ENCODE peak calls at places on chromosomes 3 and 15, in ten cellular contexts. M is psoas muscle, W is AG04450, C is brain microvascular endothelial cell, B is lower leg skin, G is Panc1, K is fibroblast of lung, N is GM23338, L is SK-N-SH, Y is upper lobe of left lung. D is an unnamed sample.
A peak's percentile ranks its signal among the peaks of the same experiment; 100 is the strongest.

GRCh38 chr3:169575381-169575780 is 88.1 kb downstream of the MECOM start:
- DNase-seq in Y (no peak), K (peak; percentile 31), W (no peak), B (no peak), M (no peak), G (no peak), N (no peak), C (peak; percentile 34), L (peak; percentile 26), D (no peak)

GRCh38 chr3:84724877-84725276 is 233.9 kb upstream of the CADM2 start:
- DNase-seq in C (peak; percentile 91), M (no peak), B (no peak), N (no peak), Y (no peak), G (peak; percentile 77), L (no peak), K (peak; percentile 66), W (no peak), D (peak; percentile 48)

GRCh38 chr15:57921371-57921770 is 144.1 kb downstream of the ALDH1A2 start:
- DNase-seq in K (peak; percentile 22), B (no peak), W (no peak), C (peak; percentile 19), G (no peak), N (no peak), L (no peak), M (no peak), Y (no peak), D (no peak)

GRCh38 chr3:48047841-48048456 is 31.7 kb upstream of the MAP4 start:
- DNase-seq in M (no peak), L (no peak), K (peak; percentile 21), C (peak; percentile 39), B (no peak), N (no peak), G (no peak), W (no peak), Y (no peak), D (no peak)

GRCh38 chr3:159882784-159883779 is 105.6 kb upstream of the IL12A start:
- DNase-seq in Y (peak; percentile 37), N (no peak), B (no peak), W (peak; percentile 84), G (no peak), M (no peak), L (peak; percentile 58), C (peak; percentile 65), K (peak; percentile 81), D (peak; percentile 87)

GRCh38 chr3:31981206-31982181 is at the start of the genes OSBPL10 and ZNF860:
- DNase-seq in M (peak; percentile 86), B (peak; percentile 96), Y (peak; percentile 93), C (peak; percentile 87), N (peak; percentile 83), G (no peak), K (peak; percentile 94), W (peak; percentile 81), L (peak; percentile 74), D (no peak)

GRCh38 chr3:189833996-189834395 is 202.8 kb downstream of the TP63 start:
- DNase-seq in M (no peak), W (no peak), Y (no peak), N (peak; percentile 17), B (peak; percentile 90), G (no peak), K (no peak), L (no peak), C (no peak), D (no peak)

GRCh38 chr3:14166877-14167605 is 11.4 kb downstream of the XPC start:
- DNase-seq in G (no peak), C (no peak), Y (no peak), B (no peak), N (no peak), L (no peak), K (no peak), W (no peak), M (no peak), D (no peak)

GRCh38 chr3:88105325-88105724 is 44.4 kb upstream of the C3orf38 start:
- DNase-seq in W (no peak), B (no peak), K (no peak), L (no peak), C (no peak), N (no peak), Y (no peak), M (no peak), G (no peak), D (no peak)

GRCh38 chr3:172339892-172340291 is 108.4 kb downstream of the GHSR start:
- DNase-seq in C (no peak), L (no peak), G (no peak), Y (no peak), B (no peak), N (no peak), M (no peak), K (no peak), W (no peak), D (no peak)

GRCh38 chr3:172343979-172344378 is 104.3 kb downstream of the GHSR start:
- DNase-seq in K (no peak), G (no peak), Y (no peak), B (no peak), N (no peak), L (no peak), M (no peak), C (no peak), W (no peak), D (no peak)

GRCh38 chr3:172342097-172342659 is 106.1 kb downstream of the GHSR start:
- DNase-seq in K (no peak), B (no peak), W (no peak), G (no peak), N (no peak), L (no peak), Y (no peak), M (no peak), C (no peak), D (no peak)

GRCh38 chr3:172343117-172343516 is 105.1 kb downstream of the GHSR start:
- DNase-seq in K (no peak), C (no peak), M (no peak), W (no peak), B (no peak), G (no peak), N (no peak), Y (no peak), L (no peak), D (no peak)

DNA sequence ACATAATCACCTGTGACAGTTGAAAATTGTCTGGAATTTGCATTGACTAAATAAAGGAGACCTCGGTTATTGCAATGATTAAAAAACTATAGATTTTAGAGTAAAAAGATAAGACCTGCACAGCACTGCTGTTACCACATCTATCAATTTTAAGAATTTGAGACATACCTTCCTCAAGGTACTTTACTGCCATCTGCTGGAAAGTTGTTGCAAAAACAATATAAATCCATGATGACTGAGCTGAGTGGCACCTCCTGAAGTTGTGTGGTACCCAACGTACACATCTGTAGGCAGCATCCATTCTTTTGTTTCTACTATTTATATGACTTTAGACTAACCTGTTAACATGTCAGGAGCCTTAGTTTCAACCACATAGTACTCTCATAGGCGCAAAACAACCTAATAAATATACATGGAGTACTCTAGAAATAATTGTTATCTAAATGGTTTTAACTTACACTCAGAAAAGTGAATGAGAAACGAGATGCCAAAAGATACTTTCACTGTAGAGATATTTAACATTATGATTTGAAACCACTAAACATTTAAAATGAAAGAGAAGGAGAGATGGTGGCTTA is 106.7 kb downstream of the GHSR start:
- DNase-seq in W (no peak), Y (no peak), G (peak; percentile 33), N (peak; percentile 77), B (no peak), L (peak; percentile 54), C (no peak), M (no peak), K (peak; percentile 73), D (no peak)
- TF ChIP-seq CTCF in W (peak; percentile 62), Y (peak; percentile 51), G (peak; percentile 76), N (peak; percentile 65), B (no peak), L (peak; percentile 70), C (peak; percentile 52), M (peak; percentile 64), K (peak; percentile 44), D (peak; percentile 54)

DNA sequence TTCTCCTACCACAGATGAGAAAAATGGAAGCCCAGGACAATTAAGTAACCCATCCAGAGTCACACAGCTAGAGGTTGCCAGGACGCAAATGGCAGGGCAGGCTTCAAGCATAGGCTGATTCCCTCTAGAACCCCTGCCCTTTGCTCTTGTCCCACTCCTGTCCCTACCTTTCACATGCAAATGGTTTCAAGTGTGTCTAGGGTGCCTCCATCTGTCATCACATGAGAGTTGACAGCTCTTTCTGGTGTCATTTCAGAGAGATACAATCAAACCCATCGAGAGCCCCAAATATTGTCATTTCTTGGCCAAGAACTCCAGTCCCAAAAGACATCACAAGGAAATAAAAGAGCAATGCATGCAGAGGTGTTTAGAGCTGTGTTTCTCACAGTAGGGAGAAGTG is 23.7 kb downstream of the CCDC12 start:
- DNase-seq in W (no peak), C (no peak), Y (no peak), N (no peak), L (no peak), M (no peak), K (no peak), B (no peak), G (no peak), D (no peak)
- H3K4me3 ChIP-seq in W (no peak overlapping the region), C (no peak overlapping the region), Y (no peak overlapping the region), N (no peak overlapping the region), L (no peak overlapping the region), M (no peak overlapping the region), K (no peak overlapping the region), B (no peak overlapping the region), G (no peak overlapping the region), D (no peak overlapping the region)

GRCh38 chr15:50876989-50877360 is 31.5 kb upstream of the AP4E1 start:
- DNase-seq in N (peak; percentile 94), Y (peak; percentile 62), C (peak; percentile 87), W (peak; percentile 91), B (peak; percentile 91), G (peak; percentile 93), K (peak; percentile 89), M (peak; percentile 29), L (peak; percentile 76), D (peak; percentile 61)

GRCh38 chr15:50876260-50876988 is 32.1 kb upstream of the AP4E1 start:
- DNase-seq in Y (no peak), M (no peak), C (no peak), L (no peak), K (no peak), N (no peak), G (no peak), W (no peak), B (no peak), D (no peak)

GRCh38 chr15:50872832-50873231 is 35.7 kb upstream of the AP4E1 start:
- DNase-seq in W (no peak), L (no peak), B (no peak), K (no peak), Y (no peak), G (no peak), N (no peak), C (no peak), M (no peak), D (no peak)

GRCh38 chr15:50871832-50872231 is 36.7 kb upstream of the AP4E1 start:
- DNase-seq in K (no peak), N (no peak), M (no peak), Y (no peak), B (no peak), L (no peak), W (no peak), C (no peak), G (no peak), D (no peak)

GRCh38 chr15:50873935-50874353 is 34.5 kb upstream of the AP4E1 start:
- DNase-seq in C (no peak), N (no peak), M (no peak), G (no peak), Y (no peak), K (peak; percentile 10), B (no peak), W (no peak), L (no peak), D (no peak)
- TF ChIP-seq CTCF in C (peak; percentile 5), N (no peak), M (no peak), G (no peak), Y (no peak), K (no peak), B (no peak), W (no peak), L (no peak), D (no peak)

GRCh38 chr3:39409514-39410136 is 3.1 kb downstream of the RPSA start:
- DNase-seq in Y (no peak), M (no peak), C (no peak), W (no peak), L (no peak), N (no peak), B (no peak), G (no peak), K (no peak), D (no peak)
- H3K4me3 ChIP-seq in Y (no peak overlapping the region), M (peak overlapping the region; percentile 6), C (peak overlapping the region; percentile 18), W (peak overlapping the region; percentile 2), L (no peak overlapping the region), N (peak overlapping the region; percentile 64), B (no peak overlapping the region), G (no peak overlapping the region), K (no peak overlapping the region), D (peak overlapping the region; percentile 12)

D was measured in retinal pigment epithelial cell.